ENCODE peak calls at places on chromosomes 12 and 14, in five cellular contexts. One of them, this sample, is unnamed. For H3K9me2 and H3K4me1, the result is how much of the 10 kb centered on the place peaks cover.

GRCh38 chr14:35416108-35416750 is 11.7 kb upstream of the NFKBIA start:
- DNase-seq in SK-N-SH: no peak
- DNase-seq in HCT116: no peak
- DNase-seq in Karpas-422: no peak
- DNase-seq in GM23338: no peak
- DNase-seq in this sample: no peak

GRCh38 chr14:83463500-83464098 is 1929.9 kb upstream of the SEL1L start:
- DNase-seq in GM23338: peak
- DNase-seq in HCT116: no peak
- DNase-seq in SK-N-SH: peak
- DNase-seq in Karpas-422: peak
- DNase-seq in this sample: peak

GRCh38 chr14:97276573-97276972 is 479.4 kb downstream of the VRK1 start:
- DNase-seq in GM23338: no peak
- DNase-seq in SK-N-SH: no peak
- DNase-seq in HCT116: no peak
- DNase-seq in Karpas-422: no peak
- DNase-seq in this sample: no peak

GRCh38 chr14:34714320-34715107 is at the start of gene CFL2:
- DNase-seq in SK-N-SH: peak
- DNase-seq in GM23338: peak
- DNase-seq in HCT116: peak
- DNase-seq in Karpas-422: peak
- DNase-seq in this sample: peak

GRCh38 chr12:22262309-22262708 is 72.2 kb downstream of the ST8SIA1 start:
- DNase-seq in GM23338: peak
- DNase-seq in Karpas-422: no peak
- DNase-seq in HCT116: no peak
- DNase-seq in SK-N-SH: no peak
- DNase-seq in this sample: no peak

GRCh38 chr12:16833376-16833775 is 227.4 kb upstream of the LMO3 start:
- DNase-seq in HCT116: no peak
- DNase-seq in Karpas-422: no peak
- DNase-seq in SK-N-SH: no peak
- DNase-seq in GM23338: no peak
- DNase-seq in this sample: no peak

GRCh38 chr14:93171366-93171765 is 13.3 kb downstream of the MOAP1 start:
- DNase-seq in SK-N-SH: no peak
- DNase-seq in Karpas-422: no peak
- DNase-seq in GM23338: no peak
- DNase-seq in HCT116: no peak
- DNase-seq in this sample: no peak

GRCh38 chr14:52850520-52850919 is 59.1 kb upstream of the GNPNAT1 start:
- DNase-seq in HCT116: no peak
- DNase-seq in Karpas-422: no peak
- DNase-seq in GM23338: no peak
- DNase-seq in SK-N-SH: no peak
- DNase-seq in this sample: no peak

GRCh38 chr12:56377310-56377988 is 14.8 kb upstream of the APOF start:
- DNase-seq in SK-N-SH: no peak
- DNase-seq in HCT116: peak
- DNase-seq in Karpas-422: peak
- DNase-seq in GM23338: peak
- DNase-seq in this sample: peak

GRCh38 chr14:64806202-64806861 is 73.4 kb downstream of the SPTB start:
- DNase-seq in SK-N-SH: no peak
- DNase-seq in GM23338: no peak
- DNase-seq in HCT116: no peak
- DNase-seq in Karpas-422: no peak
- DNase-seq in this sample: peak

GRCh38 chr12:91616401-91616800 is 433.8 kb upstream of the DCN start:
- DNase-seq in SK-N-SH: no peak
- DNase-seq in GM23338: no peak
- DNase-seq in Karpas-422: no peak
- DNase-seq in HCT116: no peak
- DNase-seq in this sample: no peak

GRCh38 chr12:28442101-28442500 is 251.8 kb downstream of the CCDC91 start:
- DNase-seq in SK-N-SH: no peak
- DNase-seq in HCT116: no peak
- DNase-seq in GM23338: no peak
- DNase-seq in Karpas-422: no peak
- DNase-seq in this sample: no peak

GRCh38 chr12:57090924-57091632 is 2.2 kb downstream of the NAB2 start:
- DNase-seq in HCT116: no peak
- DNase-seq in SK-N-SH: peak
- DNase-seq in Karpas-422: peak
- DNase-seq in GM23338: no peak
- DNase-seq in this sample: peak

GRCh38 chr14:24238123-24238522 is 4.3 kb downstream of the TINF2 start:
- DNase-seq in Karpas-422: no peak
- DNase-seq in GM23338: no peak
- DNase-seq in HCT116: no peak
- DNase-seq in SK-N-SH: no peak
- DNase-seq in this sample: no peak

GRCh38 chr14:99029150-99029915 is 242.7 kb downstream of the BCL11B start:
- DNase-seq in HCT116: no peak
- DNase-seq in GM23338: no peak
- DNase-seq in SK-N-SH: no peak
- DNase-seq in Karpas-422: no peak
- DNase-seq in this sample: no peak

GRCh38 chr14:105742531-105742848 is 216.1 kb downstream of the TMEM121 start:
- DNase-seq in SK-N-SH: no peak
- DNase-seq in Karpas-422: peak
- DNase-seq in HCT116: no peak
- DNase-seq in GM23338: no peak
- DNase-seq in this sample: no peak

GRCh38 chr14:92099802-92100201 is 6.6 kb downstream of the ATXN3 start:
- DNase-seq in SK-N-SH: no peak
- DNase-seq in GM23338: no peak
- DNase-seq in Karpas-422: no peak
- DNase-seq in HCT116: no peak
- DNase-seq in this sample: peak

GRCh38 chr12:113854385-113855136 is 111.6 kb downstream of the RBM19 start:
- DNase-seq in GM23338: no peak
- DNase-seq in SK-N-SH: no peak
- DNase-seq in HCT116: no peak
- DNase-seq in Karpas-422: no peak
- DNase-seq in this sample: no peak

GRCh38 chr14:79193689-79194477 is 1017.4 kb downstream of the DIO2 start:
- DNase-seq in Karpas-422: no peak
- DNase-seq in HCT116: no peak
- DNase-seq in GM23338: no peak
- DNase-seq in SK-N-SH: no peak
- DNase-seq in this sample: no peak

GRCh38 chr12:105939181-105939721 is 199.5 kb downstream of the NUAK1 start:
- DNase-seq in Karpas-422: no peak
- DNase-seq in GM23338: no peak
- DNase-seq in SK-N-SH: no peak
- DNase-seq in HCT116: no peak
- DNase-seq in this sample: no peak

GRCh38 chr12:105933671-105934665 is 204.8 kb downstream of the NUAK1 start:
- DNase-seq in SK-N-SH: peak
- DNase-seq in GM23338: no peak
- DNase-seq in HCT116: no peak
- DNase-seq in Karpas-422: no peak
- DNase-seq in this sample: peak

GRCh38 chr12:105935106-105935505 is 203.6 kb downstream of the NUAK1 start:
- DNase-seq in HCT116: no peak
- DNase-seq in SK-N-SH: no peak
- DNase-seq in Karpas-422: no peak
- DNase-seq in GM23338: no peak
- DNase-seq in this sample: peak

GRCh38 chr12:105936496-105936895 is 202.3 kb downstream of the NUAK1 start:
- DNase-seq in Karpas-422: no peak
- DNase-seq in SK-N-SH: no peak
- DNase-seq in HCT116: no peak
- DNase-seq in GM23338: no peak
- DNase-seq in this sample: no peak

DNA sequence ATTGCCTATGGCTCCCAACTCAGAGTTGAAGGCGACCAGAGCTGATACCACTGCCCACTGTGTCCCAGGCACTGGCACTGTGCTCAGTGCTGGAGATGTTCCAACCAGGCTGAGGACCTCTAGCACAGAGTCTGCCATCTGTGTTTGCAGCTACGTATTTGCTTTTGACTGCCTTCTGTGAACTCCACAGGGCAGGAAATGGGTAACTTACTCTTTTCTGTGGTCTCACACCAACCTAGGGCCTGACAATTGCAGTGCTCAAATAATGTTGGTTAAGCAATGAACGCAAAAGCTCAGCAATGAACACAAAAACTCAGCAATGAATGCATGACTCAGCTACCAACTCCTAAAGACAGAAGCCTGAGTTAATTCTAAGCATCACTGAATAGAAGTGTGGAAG is 202.8 kb downstream of the NUAK1 start:
- DNase-seq in GM23338: no peak
- DNase-seq in Karpas-422: no peak
- DNase-seq in SK-N-SH: no peak
- DNase-seq in HCT116: no peak
- DNase-seq in this sample: peak
- H3K9me2 ChIP-seq in GM23338: under half
- H3K9me2 ChIP-seq in Karpas-422: under half
- H3K9me2 ChIP-seq in SK-N-SH: under half
- H3K9me2 ChIP-seq in HCT116: under half
- H3K9me2 ChIP-seq in this sample: under half

GRCh38 chr14:95318870-95319311 is 817 bp downstream of the CLMN start:
- DNase-seq in HCT116: no peak
- DNase-seq in SK-N-SH: no peak
- DNase-seq in Karpas-422: no peak
- DNase-seq in GM23338: peak
- DNase-seq in this sample: no peak

GRCh38 chr14:95316826-95317225 is 2.9 kb downstream of the CLMN start:
- DNase-seq in Karpas-422: no peak
- DNase-seq in SK-N-SH: peak
- DNase-seq in GM23338: no peak
- DNase-seq in HCT116: no peak
- DNase-seq in this sample: no peak

GRCh38 chr14:95318399-95318834 is 1.3 kb downstream of the CLMN start:
- DNase-seq in SK-N-SH: no peak
- DNase-seq in GM23338: no peak
- DNase-seq in Karpas-422: no peak
- DNase-seq in HCT116: no peak
- DNase-seq in this sample: no peak

GRCh38 chr14:95319312-95320075 is at the start of gene CLMN:
- DNase-seq in SK-N-SH: peak
- DNase-seq in HCT116: peak
- DNase-seq in Karpas-422: peak
- DNase-seq in GM23338: peak
- DNase-seq in this sample: peak

GRCh38 chr14:95317817-95318343 is 1.8 kb downstream of the CLMN start:
- DNase-seq in GM23338: no peak
- DNase-seq in Karpas-422: no peak
- DNase-seq in SK-N-SH: no peak
- DNase-seq in HCT116: no peak
- DNase-seq in this sample: no peak
- H3K4me3 ChIP-seq in GM23338: no peak
- H3K4me3 ChIP-seq in Karpas-422: peak
- H3K4me3 ChIP-seq in SK-N-SH: no peak
- H3K4me3 ChIP-seq in HCT116: no peak
- H3K4me3 ChIP-seq in this sample: no peak

GRCh38 chr12:24407884-24408283 is 458.4 kb upstream of the SOX5 start:
- DNase-seq in HCT116: no peak
- DNase-seq in SK-N-SH: no peak
- DNase-seq in GM23338: no peak
- DNase-seq in Karpas-422: no peak
- DNase-seq in this sample: no peak
- H3K4me1 ChIP-seq in HCT116: under half
- H3K4me1 ChIP-seq in SK-N-SH: under half
- H3K4me1 ChIP-seq in GM23338: under half
- H3K4me1 ChIP-seq in Karpas-422: under half
- H3K4me1 ChIP-seq in this sample: under half

GRCh38 chr12:97642906-97643305 is 180.3 kb downstream of the RMST start:
- DNase-seq in Karpas-422: no peak
- DNase-seq in HCT116: no peak
- DNase-seq in SK-N-SH: no peak
- DNase-seq in GM23338: no peak
- DNase-seq in this sample: no peak

GRCh38 chr12:97640826-97641225 is 178.2 kb downstream of the RMST start:
- DNase-seq in Karpas-422: no peak
- DNase-seq in GM23338: no peak
- DNase-seq in HCT116: no peak
- DNase-seq in SK-N-SH: no peak
- DNase-seq in this sample: no peak

GRCh38 chr12:97639702-97640101 is 177.1 kb downstream of the RMST start:
- DNase-seq in GM23338: peak
- DNase-seq in HCT116: no peak
- DNase-seq in Karpas-422: no peak
- DNase-seq in SK-N-SH: no peak
- DNase-seq in this sample: no peak

DNA sequence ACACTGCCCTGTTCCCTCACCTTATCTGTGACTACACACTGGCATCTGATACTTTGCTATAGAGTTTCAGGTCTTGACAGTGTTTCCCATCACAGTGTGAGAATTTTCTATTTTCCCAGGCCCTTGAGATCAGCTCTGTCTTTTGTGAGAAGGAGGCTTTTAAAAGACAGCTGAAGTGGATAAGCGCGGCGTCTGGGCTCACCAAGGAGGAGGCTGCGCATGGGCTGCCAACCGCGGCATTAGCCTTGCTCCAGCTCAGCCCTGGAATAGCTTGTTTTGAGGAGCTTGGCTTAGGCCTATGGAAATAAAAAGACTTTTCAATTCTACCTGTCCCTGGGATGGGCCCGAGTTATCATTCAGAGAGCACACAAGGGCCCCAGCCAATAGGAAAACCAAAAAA is 181.4 kb downstream of the RMST start:
- DNase-seq in HCT116: no peak
- DNase-seq in SK-N-SH: no peak
- DNase-seq in Karpas-422: no peak
- DNase-seq in GM23338: no peak
- DNase-seq in this sample: no peak
- H3K9me2 ChIP-seq in HCT116: under half
- H3K9me2 ChIP-seq in SK-N-SH: under half
- H3K9me2 ChIP-seq in Karpas-422: under half
- H3K9me2 ChIP-seq in GM23338: under half
- H3K9me2 ChIP-seq in this sample: under half

GRCh38 chr14:77980475-77981321 is 180.8 kb downstream of the ADCK1 start:
- DNase-seq in HCT116: no peak
- DNase-seq in GM23338: peak
- DNase-seq in Karpas-422: no peak
- DNase-seq in SK-N-SH: no peak
- DNase-seq in this sample: no peak
- H3K4me3 ChIP-seq in HCT116: no peak
- H3K4me3 ChIP-seq in GM23338: peak
- H3K4me3 ChIP-seq in Karpas-422: no peak
- H3K4me3 ChIP-seq in SK-N-SH: no peak
- H3K4me3 ChIP-seq in this sample: no peak

GRCh38 chr12:4899361-4899760 is 10.3 kb upstream of the KCNA1 start:
- DNase-seq in Karpas-422: peak
- DNase-seq in GM23338: peak
- DNase-seq in SK-N-SH: no peak
- DNase-seq in HCT116: no peak
- DNase-seq in this sample: no peak
- H3K4me1 ChIP-seq in Karpas-422: under half
- H3K4me1 ChIP-seq in GM23338: under half
- H3K4me1 ChIP-seq in SK-N-SH: under half
- H3K4me1 ChIP-seq in HCT116: under half
- H3K4me1 ChIP-seq in this sample: under half

This sample was measured in GM23248.